ENCODE peak calls at places on chromosomes 11 and 22, in eight cellular contexts. R, G, S, W, J, U, P and K are unnamed samples. For H3K4me1, the result is how much of the 10 kb centered on the place peaks cover.

GRCh38 chr22:50267591-50268390 is 2.4 kb downstream of the MAPK11 start:
- DNase-seq in R (peak), G (peak), S (no peak), W (peak), J (peak), U (peak), P (peak), K (peak)

GRCh38 chr22:37485006-37485713 is 1.0 kb downstream of the MFNG start:
- DNase-seq in R (no peak), G (no peak), S (peak), W (peak), J (no peak), U (no peak), P (no peak), K (peak)

GRCh38 chr22:39245130-39246039 is 603 bp upstream of the PDGFB start:
- DNase-seq in R (peak), G (no peak), S (no peak), W (no peak), J (no peak), U (no peak), P (no peak), K (no peak)

GRCh38 chr11:35546317-35546716 is 20.9 kb upstream of the PAMR1 start:
- DNase-seq in R (no peak), G (no peak), S (no peak), W (no peak), J (no peak), U (no peak), P (no peak), K (no peak)

GRCh38 chr11:73972620-73973449 is 9.8 kb downstream of the UCP2 start:
- DNase-seq in R (no peak), G (no peak), S (no peak), W (no peak), J (no peak), U (no peak), P (no peak), K (no peak)

GRCh38 chr11:120912504-120912903 is 111.4 kb upstream of the TBCEL start:
- DNase-seq in R (peak), G (peak), S (no peak), W (no peak), J (peak), U (no peak), P (no peak), K (no peak)

GRCh38 chr11:45266693-45267451 is 19.3 kb downstream of the SYT13 start:
- DNase-seq in R (peak), G (no peak), S (no peak), W (no peak), J (peak), U (no peak), P (no peak), K (no peak)

GRCh38 chr11:103528046-103528445 is 418.8 kb downstream of the DYNC2H1 start:
- DNase-seq in R (no peak), G (no peak), S (no peak), W (no peak), J (no peak), U (no peak), P (no peak), K (no peak)

GRCh38 chr11:46616551-46617450 is at the start of gene HARBI1:
- DNase-seq in R (peak), G (peak), S (peak), W (peak), J (peak), U (peak), P (peak), K (peak)
- H3K4me1 ChIP-seq in R (under half), G (under half), S (under half), W (under half), J (under half), U (under half), P (under half), K (under half)

GRCh38 chr11:1761857-1762536 is 1.7 kb downstream of the CTSD start:
- DNase-seq in R (no peak), G (peak), S (no peak), W (no peak), J (no peak), U (no peak), P (no peak), K (no peak)
- H3K4me1 ChIP-seq in R (under half), G (under half), S (half or more), W (half or more), J (under half), U (under half), P (under half), K (under half)

DNA sequence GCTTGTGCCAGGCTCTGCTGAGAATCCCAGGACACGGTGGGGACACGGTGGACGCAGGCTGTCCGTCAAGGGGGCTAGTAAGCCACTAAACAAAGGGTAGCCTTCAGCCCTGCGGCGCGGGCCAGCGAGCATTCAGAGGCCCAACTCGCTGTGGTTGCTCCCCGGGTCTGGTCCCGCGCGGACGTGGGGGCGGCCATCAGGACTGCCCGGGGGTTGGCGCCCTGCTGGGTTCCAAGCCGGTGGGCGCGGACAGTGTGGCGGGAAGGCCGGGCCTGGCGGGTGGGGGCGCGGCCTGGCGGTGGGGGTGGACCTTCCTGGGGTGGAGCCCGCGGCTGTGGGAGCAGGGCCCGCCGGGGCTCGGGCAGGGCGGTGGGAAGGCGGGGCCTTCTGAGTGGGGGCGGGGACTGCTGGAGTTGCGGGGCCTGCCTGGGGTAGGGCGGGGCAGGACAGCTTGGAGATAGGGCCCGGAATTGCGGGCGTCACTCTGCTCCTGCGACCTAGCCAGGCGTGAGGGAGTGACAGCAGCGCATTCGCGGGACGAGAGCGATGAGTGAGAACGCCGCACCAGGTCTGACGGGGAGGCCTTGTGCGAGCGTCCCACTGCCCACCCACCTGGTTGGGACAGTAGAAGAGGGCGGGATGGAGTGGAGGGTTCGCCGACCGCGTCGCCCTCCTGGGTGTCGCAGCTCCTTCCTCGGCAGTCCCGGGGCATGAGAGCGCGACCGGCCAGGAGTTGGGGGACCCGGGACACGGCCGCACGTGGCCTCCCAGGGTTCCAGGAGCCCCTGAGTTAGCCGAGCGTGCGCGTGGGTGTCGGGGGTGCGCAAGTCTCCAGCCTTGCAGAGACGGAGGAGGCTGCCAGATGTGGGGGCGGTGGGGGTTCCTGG is at the start of gene SERHL2:
- DNase-seq in R (peak), G (peak), S (peak), W (peak), J (peak), U (peak), P (peak), K (peak)
- H3K4me1 ChIP-seq in R (under half), G (under half), S (under half), W (under half), J (under half), U (under half), P (under half), K (under half)

GRCh38 chr22:33873186-33873585 is 47.1 kb downstream of the LARGE1 start:
- DNase-seq in R (no peak), G (peak), S (no peak), W (peak), J (no peak), U (no peak), P (no peak), K (peak)
- H3K4me1 ChIP-seq in R (under half), G (under half), S (under half), W (under half), J (under half), U (half or more), P (under half), K (under half)

GRCh38 chr11:111418436-111418787 is 39.3 kb upstream of the POU2AF1 start:
- DNase-seq in R (no peak), G (no peak), S (no peak), W (no peak), J (no peak), U (no peak), P (no peak), K (no peak)

GRCh38 chr11:111419181-111419580 is 40.1 kb upstream of the POU2AF1 start:
- DNase-seq in R (no peak), G (no peak), S (no peak), W (no peak), J (no peak), U (no peak), P (no peak), K (no peak)

GRCh38 chr11:111417011-111417765 is 38.1 kb upstream of the POU2AF1 start:
- DNase-seq in R (no peak), G (no peak), S (no peak), W (no peak), J (no peak), U (no peak), P (no peak), K (no peak)

GRCh38 chr11:111416231-111416960 is 37.3 kb upstream of the POU2AF1 start:
- DNase-seq in R (no peak), G (no peak), S (no peak), W (no peak), J (no peak), U (no peak), P (no peak), K (no peak)

DNA sequence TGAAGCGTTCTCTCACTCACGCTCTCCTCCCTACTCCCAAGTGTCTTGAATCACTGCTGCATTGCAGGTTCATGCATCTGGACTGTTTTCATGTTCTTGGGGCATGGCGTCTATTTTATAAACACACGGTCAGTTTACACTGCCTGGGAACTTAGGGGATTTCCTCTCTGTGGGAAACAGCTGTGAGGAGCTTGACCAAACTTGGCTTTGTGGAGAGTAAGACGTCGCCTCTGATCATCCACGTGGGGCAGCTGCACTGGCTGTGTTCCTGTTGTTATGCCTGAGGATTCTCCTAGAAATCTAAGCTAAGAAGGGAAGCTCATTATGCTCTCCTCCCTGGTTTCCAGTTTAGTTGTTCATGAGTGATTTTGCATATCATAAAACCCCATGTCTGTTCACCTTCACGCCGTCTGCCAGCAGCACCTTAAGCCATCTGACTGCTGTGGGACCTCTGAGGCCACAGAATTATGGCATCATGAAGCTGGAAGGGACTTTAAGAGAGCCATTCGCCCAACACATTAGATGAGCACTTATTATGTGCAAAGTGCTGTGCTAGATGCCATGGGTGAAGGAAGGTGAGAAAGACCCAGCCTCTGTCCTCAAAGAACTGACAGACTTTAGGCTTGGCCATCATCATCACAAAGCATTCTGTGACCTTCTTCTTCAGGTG is 38.8 kb upstream of the POU2AF1 start:
- DNase-seq in R (no peak), G (peak), S (no peak), W (peak), J (no peak), U (no peak), P (peak), K (peak)
- H3K4me1 ChIP-seq in R (under half), G (under half), S (under half), W (under half), J (under half), U (under half), P (under half), K (under half)

GRCh38 chr22:26548984-26549383 is 36.7 kb upstream of the TFIP11 start:
- DNase-seq in R (no peak), G (no peak), S (no peak), W (no peak), J (no peak), U (no peak), P (no peak), K (no peak)
- H3K4me1 ChIP-seq in R (under half), G (under half), S (under half), W (half or more), J (under half), U (under half), P (half or more), K (under half)

DNA sequence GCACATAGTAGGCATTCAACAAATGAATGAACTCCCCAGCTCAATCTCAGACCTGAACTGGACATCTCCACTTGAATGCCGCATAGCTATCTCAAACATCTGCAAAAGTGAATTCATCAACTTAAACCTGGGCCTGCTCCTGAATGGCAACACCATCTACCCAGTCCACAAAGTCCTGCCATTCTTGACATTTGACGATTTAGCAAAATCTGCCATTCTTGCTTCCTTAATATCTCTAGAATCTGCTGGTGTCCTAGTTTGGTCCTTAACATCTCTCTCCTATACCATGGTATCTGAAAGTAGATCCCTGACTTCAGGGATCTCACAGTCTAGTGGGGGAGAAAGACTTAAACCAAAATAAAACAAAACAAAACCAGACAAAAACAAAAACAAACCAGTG is 12.4 kb upstream of the HPX start:
- DNase-seq in R (no peak), G (no peak), S (no peak), W (no peak), J (no peak), U (no peak), P (no peak), K (no peak)
- H3K4me1 ChIP-seq in R (under half), G (under half), S (under half), W (under half), J (under half), U (under half), P (under half), K (under half)

GRCh38 chr11:75383246-75383645 is 16.1 kb upstream of the RPS3 start:
- DNase-seq in R (peak), G (no peak), S (peak), W (no peak), J (peak), U (no peak), P (no peak), K (no peak)
- H3K4me1 ChIP-seq in R (half or more), G (under half), S (under half), W (under half), J (under half), U (under half), P (under half), K (under half)

GRCh38 chr11:112831041-112831440 is 130.2 kb upstream of the NCAM1 start:
- DNase-seq in R (no peak), G (no peak), S (no peak), W (no peak), J (no peak), U (no peak), P (no peak), K (no peak)
- H3K4me1 ChIP-seq in R (under half), G (under half), S (under half), W (under half), J (under half), U (under half), P (under half), K (under half)